ENCODE peak calls at places on chromosomes 1 and 21, in nine cellular contexts. C is nephron progenitor cell; J is activated B cell treated with CpG ODN at 0.5 μM for 24 hours; K is RWPE1; F is EH; N is CD14-positive monocyte; G is left ventricle myocardium inferior; L is RCC 7860; S is stimulated activated CD8-positive, alpha-beta memory T cell treated with anti-CD3 and anti-CD28 coated beads, Interleukin-15, amount 100 ng/mL, for 1 hour. V is an unnamed sample.

GRCh38 chr1:207493212-207493611 is 2.7 kb upstream of the CR1 start:
- DNase-seq in K (no peak), F (no peak), L (no peak), G (no peak), J (no peak), N (no peak), S (no peak), C (no peak), V (no peak)

GRCh38 chr1:236168716-236169429 is 26.5 kb downstream of the GPR137B start:
- DNase-seq in C (no peak), N (peak), J (no peak), G (peak), S (no peak), F (peak), K (peak), L (peak), V (peak)

GRCh38 chr21:44593598-44594405 is 1.5 kb upstream of the KRTAP10-6 start:
- DNase-seq in K (no peak), J (no peak), S (no peak), F (peak), N (no peak), C (no peak), G (no peak), L (no peak), V (peak)

GRCh38 chr1:6307099-6307498 is 46.2 kb upstream of the GPR153 start:
- DNase-seq in G (no peak), S (no peak), K (no peak), L (no peak), N (no peak), C (no peak), J (no peak), F (no peak), V (no peak)

GRCh38 chr1:151534662-151535278 is 5.3 kb upstream of the TUFT1 start:
- DNase-seq in F (peak), S (peak), L (peak), K (no peak), G (peak), N (peak), J (peak), C (peak), V (peak)

GRCh38 chr1:81598623-81599022 is 202.1 kb upstream of the ADGRL2 start:
- DNase-seq in N (no peak), F (no peak), C (no peak), J (no peak), G (no peak), K (no peak), L (no peak), S (no peak), V (no peak)

GRCh38 chr1:47938556-47938955 is 58.6 kb downstream of the TRABD2B start:
- DNase-seq in J (no peak), N (no peak), C (no peak), L (no peak), K (no peak), F (no peak), S (no peak), G (no peak), V (no peak)

GRCh38 chr1:247406014-247406656 is 9.8 kb upstream of the NLRP3 start:
- DNase-seq in K (no peak), N (no peak), L (no peak), C (no peak), G (no peak), F (no peak), J (no peak), S (no peak), V (no peak)

GRCh38 chr21:32844076-32844475 is 72.5 kb upstream of the PAXBP1 start:
- DNase-seq in S (no peak), G (no peak), J (no peak), L (no peak), C (no peak), K (no peak), F (no peak), N (no peak), V (no peak)

GRCh38 chr1:75472089-75472970 is 138.6 kb downstream of the SLC44A5 start:
- DNase-seq in F (no peak), S (no peak), K (no peak), L (no peak), G (no peak), C (no peak), J (no peak), N (no peak), V (no peak)

GRCh38 chr1:1173793-1174415 is at the start of gene TTLL10:
- DNase-seq in N (peak), S (peak), C (peak), L (no peak), F (no peak), G (peak), J (peak), K (no peak), V (no peak)

GRCh38 chr1:8171751-8172464 is 145.8 kb upstream of the ERRFI1 start:
- DNase-seq in C (no peak), K (no peak), N (no peak), L (no peak), S (no peak), G (no peak), F (no peak), J (no peak), V (no peak)

GRCh38 chr1:17922833-17923232 is 167.7 kb downstream of the ACTL8 start:
- DNase-seq in G (no peak), S (no peak), J (no peak), L (no peak), K (peak), C (peak), F (peak), N (no peak), V (no peak)

GRCh38 chr1:13725714-13726175 is 25.8 kb downstream of the PRDM2 start:
- DNase-seq in C (no peak), S (peak), K (peak), L (no peak), J (no peak), F (peak), N (no peak), G (no peak), V (peak)

GRCh38 chr1:22212400-22213233 is 69.7 kb upstream of the WNT4 start:
- DNase-seq in G (no peak), C (no peak), F (no peak), L (no peak), K (no peak), N (no peak), S (no peak), J (no peak), V (no peak)

GRCh38 chr1:178282949-178283367 is 189.1 kb downstream of the RASAL2 start:
- DNase-seq in G (no peak), F (peak), K (peak), C (no peak), N (no peak), J (no peak), S (no peak), L (peak), V (peak)

GRCh38 chr1:54301494-54301893 is 101.5 kb downstream of the MRPL37 start:
- DNase-seq in N (no peak), K (no peak), F (no peak), S (no peak), L (no peak), G (no peak), C (no peak), J (no peak), V (no peak)

GRCh38 chr1:96660503-96660902 is 61.1 kb upstream of the PTBP2 start:
- DNase-seq in J (no peak), L (peak), K (no peak), F (peak), N (no peak), G (no peak), C (no peak), S (no peak), V (peak)

GRCh38 chr1:20848162-20848561 is 61.1 kb upstream of the HP1BP3 start:
- DNase-seq in J (no peak), C (no peak), G (no peak), N (no peak), F (peak), L (no peak), K (no peak), S (no peak), V (no peak)

GRCh38 chr1:220371324-220371723 is 99.1 kb upstream of the RAB3GAP2 start:
- DNase-seq in F (no peak), S (no peak), G (no peak), N (no peak), L (no peak), K (no peak), C (no peak), J (no peak), V (no peak)

GRCh38 chr1:31216016-31216415 is 23.7 kb downstream of the NKAIN1 start:
- DNase-seq in C (no peak), L (no peak), S (no peak), F (peak), N (no peak), K (no peak), G (peak), J (no peak), V (peak)

GRCh38 chr1:151762941-151763921 is at the start of gene MRPL9:
- DNase-seq in L (peak), N (peak), F (peak), S (peak), J (peak), K (peak), G (peak), C (peak), V (peak)